ENCODE peak calls at places on chromosomes 6 and 20, in four cellular contexts. E is HCT116, M is hepatocyte, P is fibroblast of lung. I is an unnamed sample.

GRCh38 chr6:75747371-75747984 is 1.6 kb upstream of the MYO6 start:
- DNase-seq in P (no peak), E (no peak), M (no peak), I (no peak)

GRCh38 chr6:75467906-75468460 is 25.6 kb downstream of the FILIP1 start:
- DNase-seq in E (no peak), M (no peak), P (no peak), I (no peak)

GRCh38 chr20:59024111-59024530 is 4.9 kb downstream of the TUBB1 start:
- DNase-seq in P (no peak), E (no peak), M (no peak), I (no peak)

GRCh38 chr6:158663465-158664167 is 13.8 kb downstream of the SYTL3 start:
- DNase-seq in E (no peak), P (no peak), M (no peak), I (no peak)

GRCh38 chr6:15062311-15063252 is 183.3 kb upstream of the JARID2 start:
- DNase-seq in E (no peak), P (peak), M (peak), I (peak)

GRCh38 chr6:138885156-138885819 is 89.4 kb downstream of the ECT2L start:
- DNase-seq in M (no peak), E (no peak), P (no peak), I (no peak)

GRCh38 chr20:33731693-33732165 is at the start of gene ZNF341:
- DNase-seq in E (peak), P (peak), M (peak), I (peak)

GRCh38 chr20:33576432-33576883 is 85.7 kb upstream of the C20orf144 start:
- DNase-seq in P (no peak), E (no peak), M (no peak), I (no peak)

GRCh38 chr6:89353702-89354392 is 1.3 kb upstream of the UBE2J1 start:
- DNase-seq in P (no peak), E (no peak), M (no peak), I (no peak)

GRCh38 chr6:145318952-145319351 is 416.4 kb downstream of the EPM2A start:
- DNase-seq in M (no peak), E (peak), P (no peak), I (no peak)

GRCh38 chr6:159788276-159788675 is 1.1 kb downstream of the TCP1 start:
- DNase-seq in E (no peak), M (no peak), P (no peak), I (no peak)

GRCh38 chr6:15715060-15715459 is 52.2 kb upstream of the DTNBP1 start:
- DNase-seq in M (no peak), E (no peak), P (peak), I (peak)

GRCh38 chr20:55160022-55160421 is 684.6 kb downstream of the DOK5 start:
- DNase-seq in M (peak), P (peak), E (no peak), I (no peak)

GRCh38 chr6:37628611-37629320 is 68.9 kb downstream of the MDGA1 start:
- DNase-seq in M (no peak), P (peak), E (no peak), I (no peak)

GRCh38 chr6:17910178-17910577 is 77.3 kb downstream of the KIF13A start:
- DNase-seq in M (no peak), P (no peak), E (no peak), I (no peak)

GRCh38 chr6:125136378-125136777 is 17.2 kb upstream of the TPD52L1 start:
- DNase-seq in M (no peak), E (no peak), P (no peak), I (no peak)

GRCh38 chr6:167721291-167721690 is 105.4 kb upstream of the AFDN start:
- DNase-seq in E (no peak), P (no peak), M (no peak), I (no peak)

GRCh38 chr6:160972111-160972510 is 19.5 kb upstream of the MAP3K4 start:
- DNase-seq in E (no peak), M (no peak), P (peak), I (peak)

GRCh38 chr6:87702589-87702945 is 534 bp upstream of the AKIRIN2 start:
- DNase-seq in E (peak), M (peak), P (peak), I (no peak)

GRCh38 chr6:37205189-37205996 is 35.4 kb downstream of the PIM1 start:
- DNase-seq in E (no peak), M (no peak), P (no peak), I (no peak)

GRCh38 chr6:137095651-137096238 is 51.0 kb upstream of the IL20RA start:
- DNase-seq in M (no peak), P (no peak), E (no peak), I (no peak)

GRCh38 chr6:111624391-111625098 is 18.9 kb upstream of the TRAF3IP2 start:
- DNase-seq in M (no peak), E (no peak), P (no peak), I (no peak)

GRCh38 chr6:116533233-116533957 is 12.1 kb downstream of the TRAPPC3L start:
- DNase-seq in M (no peak), P (no peak), E (no peak), I (no peak)

DNA sequence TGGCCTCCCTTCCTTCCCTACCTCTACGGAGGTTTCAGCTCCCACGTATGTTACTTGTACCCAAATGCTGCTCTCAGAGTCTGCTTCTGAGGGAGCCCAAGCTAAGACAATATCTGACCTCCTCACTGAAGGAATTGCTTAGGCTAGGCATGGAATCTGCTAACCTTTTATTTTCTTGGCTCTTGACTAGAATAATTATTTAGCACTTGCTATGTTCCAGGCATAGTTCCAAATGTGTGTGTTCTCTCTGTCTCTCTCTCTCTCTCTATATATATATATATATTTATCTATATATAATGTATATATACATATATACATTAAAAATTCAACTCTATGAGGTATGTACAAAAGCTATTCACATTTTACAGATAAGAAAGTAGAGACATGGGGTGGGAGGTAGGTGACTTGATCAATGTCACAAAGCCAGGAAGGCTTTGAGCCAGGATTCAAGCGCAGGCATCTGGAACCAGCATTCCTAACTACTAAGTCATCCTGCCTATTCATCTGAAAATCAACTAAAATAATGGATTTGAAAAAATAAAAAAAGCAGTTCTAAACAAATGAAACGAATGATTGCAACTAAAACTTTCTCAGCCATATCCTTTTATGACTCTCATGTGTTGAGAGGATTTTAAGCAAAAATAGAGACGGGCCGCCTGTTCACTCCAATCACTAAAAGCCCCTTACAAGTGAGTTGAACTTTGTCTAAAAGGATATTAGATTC is 189.7 kb upstream of the JAG1 start:
- DNase-seq in P (peak), E (peak), M (no peak), I (no peak)
- H3K4me2 ChIP-seq in P (peak), E (peak), M (no peak), I (peak)

GRCh38 chr6:44049163-44049988 is 77.9 kb downstream of the MRPL14 start:
- DNase-seq in E (no peak), P (peak), M (no peak), I (no peak)

GRCh38 chr6:44047179-44047546 is 80.1 kb downstream of the MRPL14 start:
- DNase-seq in E (no peak), M (no peak), P (no peak), I (no peak)

GRCh38 chr6:44048277-44048676 is 79.0 kb downstream of the MRPL14 start:
- DNase-seq in E (no peak), M (no peak), P (no peak), I (no peak)

GRCh38 chr6:44046516-44047178 is 80.6 kb downstream of the MRPL14 start:
- DNase-seq in M (no peak), E (no peak), P (no peak), I (no peak)

GRCh38 chr6:44047801-44048200 is 79.5 kb downstream of the MRPL14 start:
- DNase-seq in P (no peak), E (no peak), M (no peak), I (no peak)
- H2AFZ ChIP-seq in P (no peak), E (no peak), M (no peak), I (no peak)

GRCh38 chr20:37498066-37498702 is 22.9 kb upstream of the NNAT start:
- DNase-seq in E (no peak), M (no peak), P (no peak), I (no peak)
- H3K4me2 ChIP-seq in E (no peak), M (no peak), P (no peak), I (no peak)

GRCh38 chr6:118718903-118719302 is 67.5 kb upstream of the CEP85L start:
- DNase-seq in E (no peak), M (no peak), P (no peak), I (no peak)

GRCh38 chr6:118717106-118717505 is 65.7 kb upstream of the CEP85L start:
- DNase-seq in E (no peak), P (no peak), M (no peak), I (no peak)

GRCh38 chr6:118722820-118723526 is 71.6 kb upstream of the CEP85L start:
- DNase-seq in M (no peak), E (no peak), P (peak), I (no peak)

GRCh38 chr6:118719351-118720124 is 68.1 kb upstream of the CEP85L start:
- DNase-seq in E (no peak), M (no peak), P (no peak), I (no peak)

DNA sequence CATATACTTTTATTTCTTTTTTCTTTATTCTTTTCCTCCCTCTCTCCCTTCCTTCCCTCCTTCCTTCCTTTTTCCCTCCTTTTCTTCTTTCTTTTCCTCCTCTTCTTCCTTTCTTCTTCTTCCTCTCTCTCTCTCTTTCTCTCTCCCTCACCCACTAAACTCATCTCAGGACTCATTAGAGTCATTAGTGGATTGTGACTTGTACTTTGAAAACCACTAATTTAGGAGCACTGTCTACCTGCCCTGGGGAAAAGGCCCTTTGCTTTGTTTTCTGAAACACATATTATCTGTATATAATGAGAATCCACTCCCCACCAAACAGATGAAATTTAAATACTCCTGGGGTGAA is 68.7 kb upstream of the CEP85L start:
- DNase-seq in P (no peak), M (no peak), E (no peak), I (no peak)
- H2AFZ ChIP-seq in P (no peak), M (no peak), E (no peak), I (no peak)

GRCh38 chr20:57693670-57694329 is 16.0 kb downstream of the PMEPA1 start:
- DNase-seq in M (no peak), E (no peak), P (no peak), I (no peak)

GRCh38 chr20:57695012-57695411 is 14.8 kb downstream of the PMEPA1 start:
- DNase-seq in M (no peak), E (peak), P (peak), I (peak)

GRCh38 chr20:57694481-57694880 is 15.3 kb downstream of the PMEPA1 start:
- DNase-seq in E (no peak), P (no peak), M (no peak), I (no peak)

GRCh38 chr20:57692393-57692792 is 17.4 kb downstream of the PMEPA1 start:
- DNase-seq in E (no peak), P (no peak), M (no peak), I (no peak)

GRCh38 chr20:57693002-57693582 is 16.7 kb downstream of the PMEPA1 start:
- DNase-seq in M (peak), P (peak), E (peak), I (peak)
- H3K4me2 ChIP-seq in M (no peak), P (no peak), E (peak), I (peak)

I was measured in keratinocyte.